ENCODE peak calls at places on chromosomes 7 and 10, in four cellular contexts. T is fibroblast of the aortic adventitia, W is mucosa of descending colon, P is fibroblast of mammary gland. V is an unnamed sample.

GRCh38 chr10:104090597-104090996 is 4.9 kb upstream of the COL17A1 start:
- DNase-seq in W (no peak), P (no peak), T (peak; percentile 43), V (no peak)

GRCh38 chr7:37971491-37971890 is 51.1 kb downstream of the EPDR1 start:
- DNase-seq in P (peak; percentile 87), W (no peak), T (peak; percentile 63), V (no peak)

GRCh38 chr10:21494221-21495001 is 31.1 kb downstream of the SKIDA1 start:
- DNase-seq in W (no peak), T (no peak), P (no peak), V (no peak)

GRCh38 chr10:8365935-8366911 is 311.7 kb downstream of the GATA3 start:
- DNase-seq in P (no peak), W (no peak), T (peak; percentile 95), V (no peak)

GRCh38 chr7:28921822-28922221 is 36.3 kb downstream of the TRIL start:
- DNase-seq in W (no peak), P (peak; percentile 70), T (peak; percentile 79), V (peak; percentile 47)

GRCh38 chr10:133419211-133419950 is 5.0 kb downstream of the SPRN start:
- DNase-seq in W (no peak), T (no peak), P (no peak), V (no peak)

GRCh38 chr7:26653966-26654365 is 210.4 kb downstream of the SKAP2 start:
- DNase-seq in W (no peak), T (no peak), P (no peak), V (no peak)

GRCh38 chr10:72310636-72311035 is 36.9 kb downstream of the DDIT4 start:
- DNase-seq in W (no peak), T (no peak), P (no peak), V (no peak)

GRCh38 chr7:2982401-2982800 is 61.3 kb downstream of the CARD11 start:
- DNase-seq in W (no peak), P (no peak), T (no peak), V (no peak)

GRCh38 chr10:74293686-74294365 is 142.8 kb downstream of the ADK start:
- DNase-seq in P (peak; percentile 82), T (peak; percentile 86), W (no peak), V (no peak)

GRCh38 chr7:108147031-108147563 is 16.9 kb upstream of the LAMB4 start:
- DNase-seq in P (no peak), T (no peak), W (no peak), V (no peak)

GRCh38 chr7:16563281-16564022 is 36.8 kb downstream of the LRRC72 start:
- DNase-seq in P (peak; percentile 1), W (no peak), T (peak; percentile 12), V (no peak)

GRCh38 chr10:93440591-93441012 is 41.5 kb downstream of the MYOF start:
- DNase-seq in T (peak; percentile 78), P (peak; percentile 51), W (no peak), V (no peak)

DNA sequence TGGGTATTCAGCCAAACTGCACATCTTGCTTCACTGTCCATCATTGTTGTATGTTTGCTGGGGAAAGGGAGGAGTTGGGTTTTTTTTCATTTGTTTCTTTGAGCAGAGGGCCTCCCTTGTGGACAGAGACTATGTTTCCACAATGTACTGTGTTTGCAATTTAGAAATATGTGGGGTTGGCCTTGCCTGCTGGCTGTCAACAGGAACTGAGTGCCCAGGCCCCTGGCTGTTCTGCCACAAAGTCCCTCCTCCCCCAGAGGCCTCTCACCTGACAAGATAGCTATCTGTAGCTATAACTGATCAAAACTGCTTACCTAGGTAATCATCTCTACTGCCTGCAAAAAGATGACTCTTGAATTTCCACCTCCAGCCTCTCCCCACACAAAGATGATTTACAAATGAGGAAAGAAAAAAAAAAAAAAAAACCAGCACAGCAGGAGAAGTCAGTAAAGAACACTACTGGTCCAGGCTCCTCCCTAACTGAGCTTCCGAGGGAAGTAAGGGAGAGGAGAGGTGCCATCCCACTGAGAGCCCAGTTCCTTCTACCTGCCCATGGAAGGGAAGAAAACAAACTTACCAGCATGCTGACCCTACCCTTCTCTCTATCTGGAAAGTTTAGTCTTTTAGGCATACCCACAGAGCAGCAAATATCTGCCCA is 121.7 kb downstream of the SGMS1 start:
- DNase-seq in T (no peak), P (no peak), W (no peak), V (no peak)
- TF ChIP-seq CTCF in T (no peak), P (no peak), W (no peak), V (no peak)

DNA sequence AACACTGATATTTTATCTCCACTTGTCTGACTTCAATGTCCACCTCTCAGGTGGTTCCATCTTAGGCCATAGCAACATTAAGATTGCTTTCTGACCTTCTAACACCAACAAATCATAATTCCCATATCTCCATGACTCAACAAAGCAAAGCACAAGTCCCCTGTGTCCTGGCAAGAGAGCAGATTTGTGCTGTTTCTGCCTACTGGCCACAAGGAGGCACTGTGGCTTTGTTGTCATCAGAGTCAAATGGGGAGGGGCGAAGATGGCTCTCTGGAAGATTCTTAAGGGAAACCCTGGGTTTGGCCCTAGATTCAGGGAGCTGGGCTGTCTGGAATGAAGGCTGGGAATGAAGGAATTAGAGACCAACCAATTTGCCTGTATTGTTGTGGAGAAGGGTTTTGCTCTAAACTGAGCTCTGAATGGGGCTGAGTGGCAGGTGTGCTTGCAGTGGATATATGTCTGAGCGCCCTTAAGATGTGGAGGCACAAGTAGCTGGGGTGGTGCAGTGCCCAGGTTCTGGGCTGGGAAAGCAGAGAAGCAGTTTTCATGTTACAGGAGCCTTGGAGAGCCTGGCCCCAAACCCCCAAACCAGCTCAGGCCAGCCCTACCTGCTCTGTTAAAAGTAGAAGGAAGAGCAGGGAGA is 154.8 kb upstream of the PRSS58 start:
- DNase-seq in P (peak; percentile 75), T (peak; percentile 56), W (no peak), V (peak; percentile 32)
- TF ChIP-seq CTCF in P (peak; percentile 89), T (peak; percentile 64), W (peak; percentile 39), V (peak; percentile 82)

GRCh38 chr7:1912472-1913289 is 242.6 kb downstream of the ELFN1 start:
- DNase-seq in W (no peak), T (peak; percentile 71), P (peak; percentile 83), V (no peak)
- TF ChIP-seq CTCF in W (no peak), T (peak; percentile 58), P (peak; percentile 41), V (peak; percentile 25)

GRCh38 chr7:4612939-4613841 is 68.9 kb upstream of the FOXK1 start:
- DNase-seq in W (no peak), T (peak; percentile 56), P (peak; percentile 24), V (no peak)

GRCh38 chr7:4613855-4614548 is 68.1 kb upstream of the FOXK1 start:
- DNase-seq in T (peak; percentile 84), P (peak; percentile 81), W (peak; percentile 6), V (no peak)

GRCh38 chr7:4607321-4607729 is 74.8 kb upstream of the FOXK1 start:
- DNase-seq in T (no peak), P (peak; percentile 22), W (no peak), V (no peak)

GRCh38 chr7:4612237-4612636 is 69.9 kb upstream of the FOXK1 start:
- DNase-seq in P (no peak), T (no peak), W (no peak), V (no peak)

DNA sequence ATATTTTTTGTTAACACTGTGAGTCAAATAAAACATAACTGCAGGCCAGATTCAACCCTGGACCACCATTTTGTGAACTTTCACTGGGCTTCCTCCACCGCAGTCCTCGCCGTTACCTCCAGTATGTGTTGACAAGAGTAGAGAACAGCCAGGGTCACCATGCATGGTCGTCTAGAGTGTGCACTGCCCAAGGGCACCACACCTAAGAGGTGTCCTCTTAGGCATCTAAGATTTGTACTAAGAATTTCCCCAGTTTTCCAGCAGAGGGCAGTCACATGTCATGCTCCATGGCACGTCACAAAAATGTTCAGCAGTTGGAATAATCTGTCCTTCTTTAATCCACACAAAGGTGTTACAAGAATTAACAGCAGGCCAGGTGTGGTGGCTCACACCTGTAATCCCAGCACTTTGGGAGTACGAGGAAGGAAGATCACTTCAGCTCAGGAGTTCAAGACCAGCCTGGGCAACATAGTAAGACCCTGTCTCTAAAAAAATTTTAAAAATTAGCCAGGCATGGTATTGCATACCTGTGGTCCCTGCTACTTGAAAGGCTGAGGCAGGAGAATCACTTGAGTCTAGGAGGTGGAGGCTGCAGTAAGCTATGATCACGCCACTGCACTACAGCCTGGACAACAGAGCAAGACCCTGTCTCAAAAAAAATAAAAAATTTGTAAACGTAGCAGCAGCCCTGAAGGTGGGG is 71.2 kb upstream of the FOXK1 start:
- DNase-seq in P (peak; percentile 75), W (peak; percentile 35), T (peak; percentile 81), V (no peak)
- TF ChIP-seq CTCF in P (peak; percentile 81), W (peak; percentile 48), T (peak; percentile 81), V (peak; percentile 73)

DNA sequence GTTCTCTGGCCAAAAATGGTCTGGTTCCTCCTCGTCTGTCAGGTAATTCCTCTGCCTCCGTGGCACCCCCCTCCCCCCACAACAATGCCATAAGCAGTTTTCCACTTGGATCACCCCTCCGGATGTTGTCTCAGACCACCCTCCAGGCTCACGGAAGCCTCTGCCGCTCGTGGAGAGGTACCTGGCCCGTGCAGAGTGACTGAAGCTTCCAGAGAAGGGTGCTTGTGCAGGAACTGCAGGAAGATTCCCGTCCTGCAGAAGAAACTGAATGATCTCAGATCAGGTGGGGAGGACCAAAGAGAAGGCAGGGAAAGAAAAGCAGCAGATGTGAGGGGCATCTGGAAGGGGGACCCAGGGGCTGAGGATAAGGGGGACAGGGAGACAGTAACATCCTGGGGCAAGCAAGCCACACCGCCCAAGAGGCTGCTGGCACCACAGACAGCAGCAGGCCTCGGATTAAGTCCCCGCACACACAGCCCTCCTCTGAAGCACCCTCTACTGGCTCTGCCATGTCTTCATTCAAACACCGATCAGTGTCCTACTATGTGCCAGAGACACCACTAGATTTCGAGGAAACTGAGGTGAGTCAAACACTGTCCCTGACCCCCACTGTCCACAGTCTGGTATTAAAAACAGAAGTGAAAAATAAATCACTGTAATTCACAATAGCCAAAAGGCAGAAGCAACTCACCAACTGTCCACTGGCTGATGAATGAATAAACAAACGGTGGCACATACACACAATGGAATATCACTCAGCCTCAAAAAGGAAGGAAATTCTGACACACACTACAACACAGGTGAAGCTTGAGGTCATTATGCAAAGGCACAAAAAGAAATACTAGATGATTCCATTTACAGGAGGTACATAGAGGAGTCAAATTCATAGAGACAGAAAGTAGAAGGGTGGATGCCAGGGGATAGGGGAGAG is 26.4 kb downstream of the KIAA1549 start:
- DNase-seq in W (no peak), T (no peak), P (no peak), V (no peak)
- TF ChIP-seq CTCF in W (no peak), T (no peak), P (no peak), V (no peak)

GRCh38 chr7:115676080-115676479 is 354.5 kb downstream of the TFEC start:
- DNase-seq in W (no peak), T (peak; percentile 79), P (peak; percentile 45), V (no peak)
- TF ChIP-seq CTCF in W (no peak), T (peak; percentile 43), P (peak; percentile 31), V (peak; percentile 14)

DNA sequence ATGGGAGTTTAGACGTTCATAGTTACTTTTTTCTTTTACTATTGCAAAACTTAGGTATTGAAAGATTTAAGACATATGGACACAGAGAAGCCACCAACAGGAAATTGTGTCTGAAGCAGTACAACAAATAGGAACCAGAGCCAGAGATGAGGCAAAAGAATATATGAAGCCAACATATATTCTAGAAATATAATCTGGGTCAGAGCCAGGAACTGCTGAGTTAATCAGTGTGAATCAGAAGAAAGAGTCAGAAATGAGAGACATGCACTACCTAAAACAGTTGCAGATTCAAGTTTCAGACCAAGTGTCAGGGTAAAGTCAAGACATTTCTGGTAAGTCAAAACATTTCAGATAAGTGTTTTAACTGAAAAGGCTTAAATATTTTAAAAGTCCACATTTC is 67.7 kb downstream of the DGKB start:
- DNase-seq in W (no peak), P (peak; percentile 76), T (peak; percentile 72), V (no peak)
- TF ChIP-seq CTCF in W (no peak), P (no peak), T (no peak), V (no peak)

V was measured in HFF-Myc.